ENCODE peak calls at places on chromosomes 7 and 10, in four cellular contexts. Z, J, Y and O are unnamed samples.

GRCh38 chr7:143407296-143408246 is 1.1 kb downstream of the EPHA1 start:
- DNase-seq in Z (no peak), J (no peak), Y (peak; percentile 35), O (no peak)

GRCh38 chr7:48384180-48384752 is 213.0 kb downstream of the ABCA13 start:
- DNase-seq in Z (no peak), J (no peak), Y (no peak), O (no peak)

GRCh38 chr10:70775679-70776454 is 9.3 kb downstream of the TBATA start:
- DNase-seq in Z (no peak), J (no peak), Y (no peak), O (no peak)

GRCh38 chr7:78063758-78064157 is 265.2 kb downstream of the PHTF2 start:
- DNase-seq in Z (no peak), J (no peak), Y (no peak), O (no peak)

GRCh38 chr7:129110575-129111376 is 33.7 kb upstream of the TSPAN33 start:
- DNase-seq in Z (no peak), J (peak; percentile 18), Y (peak; percentile 70), O (no peak)

GRCh38 chr10:36677170-36677768 is 448.1 kb upstream of the ANKRD30A start:
- DNase-seq in Z (no peak), J (no peak), Y (no peak), O (no peak)

GRCh38 chr10:63720072-63720537 is 198.9 kb downstream of the REEP3 start:
- DNase-seq in Z (no peak), J (peak; percentile 48), Y (peak; percentile 46), O (peak; percentile 62)

GRCh38 chr10:79003183-79004100 is 65.3 kb upstream of the ZMIZ1 start:
- DNase-seq in Z (no peak), J (no peak), Y (no peak), O (no peak)

GRCh38 chr7:82428186-82428961 is 15.2 kb downstream of the CACNA2D1 start:
- DNase-seq in Z (no peak), J (no peak), Y (no peak), O (no peak)

GRCh38 chr10:15123749-15124184 is 26.6 kb downstream of the RPP38 start:
- DNase-seq in Z (no peak), J (no peak), Y (no peak), O (no peak)

GRCh38 chr7:155506854-155507337 is 39.5 kb downstream of the CNPY1 start:
- DNase-seq in Z (no peak), J (no peak), Y (no peak), O (no peak)

GRCh38 chr10:127024655-127025054 is 119.4 kb downstream of the DOCK1 start:
- DNase-seq in Z (no peak), J (no peak), Y (no peak), O (no peak)

GRCh38 chr10:73717564-73717963 is 19.7 kb upstream of the AGAP5 start:
- DNase-seq in Z (no peak), J (no peak), Y (no peak), O (no peak)

GRCh38 chr10:31099664-31100063 is 68.0 kb upstream of the ZNF438 start:
- DNase-seq in Z (peak; percentile 9), J (peak; percentile 6), Y (no peak), O (peak; percentile 81)

GRCh38 chr10:110609592-110609991 is 34.5 kb upstream of the RBM20 start:
- DNase-seq in Z (no peak), J (no peak), Y (no peak), O (peak; percentile 15)

GRCh38 chr10:93211989-93212388 is 138.3 kb downstream of the CYP26A1 start:
- DNase-seq in Z (no peak), J (no peak), Y (no peak), O (no peak)

GRCh38 chr10:43262043-43262901 is 4.6 kb downstream of the RASGEF1A start:
- DNase-seq in Z (no peak), J (no peak), Y (peak; percentile 22), O (no peak)

GRCh38 chr10:101489355-101489754 is 98.7 kb downstream of the POLL start:
- DNase-seq in Z (no peak), J (peak; percentile 56), Y (no peak), O (no peak)

GRCh38 chr7:120785056-120785455 is 72.9 kb downstream of the TSPAN12 start:
- DNase-seq in Z (no peak), J (no peak), Y (no peak), O (no peak)

GRCh38 chr10:70803768-70804423 is 11.9 kb upstream of the SGPL1 start:
- DNase-seq in Z (no peak), J (no peak), Y (no peak), O (no peak)

GRCh38 chr10:591646-592045 is 97.8 kb downstream of the DIP2C start:
- DNase-seq in Z (no peak), J (no peak), Y (no peak), O (no peak)

GRCh38 chr7:5691536-5692090 is 89.8 kb downstream of the RNF216 start:
- DNase-seq in Z (no peak), J (no peak), Y (no peak), O (no peak)

GRCh38 chr10:22742678-22743077 is 28.3 kb upstream of the PIP4K2A start:
- DNase-seq in Z (no peak), J (no peak), Y (no peak), O (no peak)

GRCh38 chr7:96202102-96202501 is 119.8 kb downstream of the SLC25A13 start:
- DNase-seq in Z (no peak), J (no peak), Y (no peak), O (no peak)

GRCh38 chr10:119759832-119760231 is 34.0 kb downstream of the INPP5F start:
- DNase-seq in Z (no peak), J (no peak), Y (no peak), O (no peak)

GRCh38 chr7:38215115-38215514 is 37.1 kb downstream of the STARD3NL start:
- DNase-seq in Z (no peak), J (peak; percentile 7), Y (no peak), O (no peak)

GRCh38 chr7:17027803-17028163 is 146.0 kb upstream of the AGR3 start:
- DNase-seq in Z (no peak), J (no peak), Y (no peak), O (no peak)

GRCh38 chr7:17030559-17030958 is 148.8 kb upstream of the AGR3 start:
- DNase-seq in Z (no peak), J (no peak), Y (no peak), O (no peak)

GRCh38 chr7:17031903-17032551 is 150.2 kb upstream of the AGR3 start:
- DNase-seq in Z (no peak), J (no peak), Y (no peak), O (no peak)

GRCh38 chr7:17027143-17027802 is 145.5 kb upstream of the AGR3 start:
- DNase-seq in Z (no peak), J (no peak), Y (no peak), O (no peak)

GRCh38 chr7:17029150-17029549 is 147.4 kb upstream of the AGR3 start:
- DNase-seq in Z (no peak), J (no peak), Y (no peak), O (no peak)
- H3K9ac ChIP-seq in Z (no peak overlapping the region), J (no peak overlapping the region), Y (no peak overlapping the region), O (no peak overlapping the region)

GRCh38 chr7:43585521-43585920 is 2.6 kb downstream of the STK17A start:
- DNase-seq in Z (no peak), J (peak; percentile 43), Y (no peak), O (no peak)
- TF ChIP-seq FOSL1 in Z (no peak), J (no peak), Y (no peak), O (no peak)

GRCh38 chr7:32163911-32164310 is 93.7 kb upstream of the PDE1C start:
- DNase-seq in Z (no peak), J (no peak), Y (no peak), O (no peak)

GRCh38 chr7:32161708-32162107 is 91.5 kb upstream of the PDE1C start:
- DNase-seq in Z (no peak), J (no peak), Y (no peak), O (no peak)

GRCh38 chr7:32167256-32167655 is 97.0 kb upstream of the PDE1C start:
- DNase-seq in Z (no peak), J (no peak), Y (no peak), O (no peak)

GRCh38 chr7:32164341-32164996 is 94.3 kb upstream of the PDE1C start:
- DNase-seq in Z (no peak), J (peak; percentile 43), Y (peak; percentile 22), O (peak; percentile 43)

DNA sequence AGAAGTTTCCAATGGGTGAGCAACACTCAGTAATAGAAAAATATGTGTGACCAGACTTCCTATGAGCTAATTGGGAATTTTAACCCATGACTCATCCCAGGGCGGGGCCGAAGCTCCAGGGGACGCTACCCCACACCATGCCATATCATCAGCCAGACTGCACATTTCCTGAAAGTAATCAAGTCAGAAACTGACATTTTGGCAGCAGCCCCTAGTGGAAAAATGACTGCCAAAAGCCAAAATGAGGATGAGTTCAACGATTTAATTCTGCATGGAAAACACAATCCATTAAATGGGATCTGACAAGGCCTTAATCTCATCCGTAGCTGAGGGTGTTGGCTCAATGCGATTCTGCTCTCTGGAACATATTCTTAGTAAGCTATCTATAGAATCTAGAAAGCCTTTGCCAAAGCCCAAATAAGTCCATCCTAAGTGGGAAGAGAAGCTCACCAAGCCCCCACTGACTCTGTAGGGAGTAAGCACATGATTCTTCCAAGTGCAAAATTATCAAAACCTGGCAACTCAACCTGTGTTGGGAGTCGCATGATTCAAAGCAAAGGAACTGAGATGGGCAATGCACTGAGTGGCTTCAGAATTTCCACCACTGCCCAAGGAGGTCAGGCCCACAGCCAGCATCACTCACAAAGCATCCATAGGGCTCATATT is 93.1 kb upstream of the PDE1C start:
- DNase-seq in Z (no peak), J (no peak), Y (peak; percentile 18), O (no peak)
- H3K9ac ChIP-seq in Z (no peak overlapping the region), J (no peak overlapping the region), Y (no peak overlapping the region), O (no peak overlapping the region)

DNA sequence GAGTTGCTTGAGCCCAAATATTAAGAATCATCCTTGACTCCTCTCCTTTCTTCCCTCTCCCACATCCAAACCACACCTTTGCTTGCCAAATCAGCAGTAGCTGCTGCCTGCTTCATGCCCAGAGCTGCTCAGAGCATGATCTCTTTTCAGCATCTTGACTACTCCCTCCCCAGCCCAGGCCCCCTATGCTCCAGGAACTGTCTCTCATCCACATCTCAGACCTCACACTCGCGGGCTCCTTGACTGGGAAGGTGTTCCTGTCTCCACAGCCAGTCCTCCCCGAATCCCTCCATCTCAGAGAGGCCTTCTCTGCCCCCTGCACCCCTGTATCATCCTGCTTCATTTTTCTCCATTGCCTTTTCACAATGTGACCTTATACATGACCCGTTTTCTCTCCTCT is 157.0 kb downstream of the DNAJB6 start:
- DNase-seq in Z (no peak), J (no peak), Y (no peak), O (no peak)
- TF ChIP-seq FOSL1 in Z (no peak), J (no peak), Y (no peak), O (no peak)

GRCh38 chr7:130887182-130888016 is 153.4 kb upstream of the KLF14 start:
- DNase-seq in Z (no peak), J (peak; percentile 56), Y (no peak), O (peak; percentile 80)

GRCh38 chr7:130886438-130887135 is 152.6 kb upstream of the KLF14 start:
- DNase-seq in Z (no peak), J (no peak), Y (no peak), O (no peak)

GRCh38 chr7:130890176-130891020 is 156.4 kb upstream of the KLF14 start:
- DNase-seq in Z (no peak), J (no peak), Y (no peak), O (no peak)

GRCh38 chr7:130888017-130888371 is 154.0 kb upstream of the KLF14 start:
- DNase-seq in Z (no peak), J (no peak), Y (no peak), O (no peak)

DNA sequence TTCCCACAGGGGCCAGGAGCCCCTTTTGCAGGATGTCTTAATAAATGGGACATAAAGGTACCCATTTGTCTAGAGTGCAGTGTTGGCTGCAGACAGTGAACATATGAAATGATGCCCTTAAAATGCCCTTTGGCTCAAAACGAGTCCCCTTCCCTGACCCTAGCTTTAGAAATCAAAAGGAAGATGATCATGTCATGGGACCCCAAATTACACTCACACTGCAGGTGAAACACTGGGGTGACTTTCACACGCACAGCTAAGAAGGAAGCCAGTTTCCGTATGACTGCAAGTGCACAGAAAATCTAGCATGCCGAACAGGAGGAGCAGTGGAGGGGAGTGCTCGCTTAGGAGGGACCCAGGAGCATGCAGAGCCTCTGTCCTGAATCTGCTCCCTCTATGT is 154.5 kb upstream of the KLF14 start:
- DNase-seq in Z (no peak), J (no peak), Y (no peak), O (no peak)
- H3K9ac ChIP-seq in Z (no peak overlapping the region), J (no peak overlapping the region), Y (no peak overlapping the region), O (peak overlapping the region; percentile 66)